ENCODE peak calls at places on chromosomes 4 and X, in ten cellular contexts. Z is hepatocyte; W is transverse colon; L is upper lobe of right lung; G is HFF-Myc; V is heart right ventricle; H is CD8-positive, alpha-beta T cell; K is mesothelial cell of epicardium; N is endodermal cell; U is right atrium auricular region. J is an unnamed sample.

GRCh38 chr4:72326692-72327632 is 242.1 kb downstream of the ADAMTS3 start:
- DNase-seq in U (no peak), V (no peak), N (no peak), K (no peak), H (no peak), Z (peak; percentile 55), L (no peak), W (no peak), G (no peak), J (no peak)

GRCh38 chrX:119235872-119236598 is at the start of gene PGRMC1:
- DNase-seq in V (peak; percentile 84), N (peak; percentile 89), W (peak; percentile 84), K (peak; percentile 78), Z (peak; percentile 92), L (peak; percentile 90), G (peak; percentile 48), U (peak; percentile 83), H (peak; percentile 68), J (peak; percentile 64)

GRCh38 chrX:43504394-43504793 is 151.7 kb upstream of the MAOA start:
- DNase-seq in K (no peak), U (no peak), G (no peak), Z (peak; percentile 23), H (no peak), L (no peak), W (no peak), N (no peak), V (no peak), J (no peak)

GRCh38 chrX:40772290-40772689 is 36.9 kb upstream of the MED14 start:
- DNase-seq in L (no peak), G (peak; percentile 58), Z (no peak), N (no peak), V (no peak), U (no peak), W (no peak), H (no peak), K (no peak), J (no peak)

GRCh38 chr4:101953949-101954348 is 163.4 kb downstream of the BANK1 start:
- DNase-seq in L (no peak), V (no peak), Z (peak; percentile 14), N (peak; percentile 73), U (no peak), W (no peak), H (no peak), G (peak; percentile 52), K (peak; percentile 41), J (no peak)

GRCh38 chr4:128606173-128606572 is 203.3 kb upstream of the JADE1 start:
- DNase-seq in N (no peak), K (no peak), U (no peak), H (no peak), V (no peak), G (no peak), L (no peak), Z (no peak), W (no peak), J (no peak)

GRCh38 chrX:67734111-67734753 is 190.4 kb downstream of the AR start:
- DNase-seq in Z (no peak), N (no peak), L (no peak), G (no peak), W (no peak), U (no peak), K (no peak), V (no peak), H (no peak), J (no peak)

GRCh38 chr4:165359501-165359900 is 19.3 kb upstream of the CPE start:
- DNase-seq in K (no peak), Z (no peak), W (no peak), N (no peak), V (no peak), H (no peak), G (no peak), U (no peak), L (no peak), J (no peak)

GRCh38 chrX:85017721-85018120 is 14.0 kb downstream of the APOOL start:
- DNase-seq in W (no peak), H (no peak), V (no peak), U (no peak), K (no peak), L (no peak), N (no peak), G (no peak), Z (no peak), J (no peak)

GRCh38 chr4:161658658-161659057 is 505.1 kb downstream of the FSTL5 start:
- DNase-seq in H (no peak), U (no peak), N (no peak), W (no peak), G (no peak), V (no peak), Z (no peak), L (no peak), K (no peak), J (no peak)

GRCh38 chr4:78031457-78031856 is 25.7 kb upstream of the FRAS1 start:
- DNase-seq in U (no peak), W (no peak), N (no peak), V (no peak), L (no peak), H (no peak), G (no peak), K (no peak), Z (no peak), J (no peak)

GRCh38 chrX:150199181-150199580 is 163.9 kb upstream of the MAMLD1 start:
- DNase-seq in N (no peak), W (no peak), V (no peak), U (peak; percentile 52), G (no peak), L (no peak), H (no peak), Z (no peak), K (no peak), J (no peak)

GRCh38 chrX:76420237-76420636 is 7.3 kb upstream of the MAGEE1 start:
- DNase-seq in Z (no peak), U (no peak), W (no peak), K (no peak), G (no peak), V (no peak), L (no peak), H (no peak), N (no peak), J (no peak)

GRCh38 chrX:125205084-125205917 is 114.4 kb upstream of the TEX13C start:
- DNase-seq in L (no peak), H (no peak), K (peak; percentile 61), Z (peak; percentile 70), N (peak; percentile 88), U (no peak), V (peak; percentile 34), G (no peak), W (peak; percentile 12), J (no peak)

DNA sequence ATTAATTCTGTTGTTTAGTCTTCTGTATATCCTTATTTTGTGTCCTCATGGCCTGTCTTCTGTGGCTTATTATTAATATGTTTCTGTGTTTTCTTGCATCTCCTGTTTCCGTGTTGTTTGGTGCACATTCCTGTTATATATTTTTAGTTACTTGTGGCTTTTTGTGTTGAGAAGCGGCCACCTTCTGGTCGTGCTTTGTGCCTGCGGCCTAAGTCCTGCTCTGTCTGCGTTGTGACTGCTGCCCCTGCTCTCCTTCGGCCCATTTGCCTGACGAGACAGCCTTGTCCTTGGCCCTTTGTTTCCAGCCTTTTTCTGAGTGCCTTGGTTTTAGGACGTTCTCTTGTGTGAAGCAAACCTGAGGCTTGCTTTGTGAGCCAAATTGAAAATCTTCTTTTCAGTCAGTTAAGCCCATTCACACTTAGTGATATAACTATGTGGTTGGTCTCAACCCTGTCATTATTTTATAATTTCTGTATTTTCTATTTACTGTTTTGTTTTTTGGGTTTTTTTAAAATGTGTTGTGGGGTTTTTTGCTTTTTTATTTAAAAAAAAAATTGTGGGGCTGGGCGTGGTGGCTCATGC is 43.8 kb downstream of the TNIP2 start:
- DNase-seq in U (no peak), N (peak; percentile 75), G (no peak), H (no peak), L (no peak), W (no peak), V (no peak), K (no peak), Z (no peak), J (no peak)
- TF ChIP-seq CTCF in U (no peak), N (peak; percentile 75), G (no peak), H (no peak), L (no peak), W (no peak), V (no peak), K (no peak), Z (no peak), J (no peak)

GRCh38 chr4:106195435-106195950 is 120.5 kb downstream of the TBCK start:
- DNase-seq in Z (peak; percentile 15), N (no peak), K (no peak), L (no peak), U (no peak), G (no peak), V (no peak), H (no peak), W (no peak), J (no peak)

GRCh38 chr4:106201373-106201772 is 114.6 kb downstream of the TBCK start:
- DNase-seq in G (no peak), W (no peak), K (no peak), L (no peak), U (no peak), Z (peak; percentile 29), N (no peak), H (no peak), V (no peak), J (no peak)
- TF ChIP-seq CTCF in G (peak; percentile 29), W (no peak), K (no peak), L (peak; percentile 46), U (no peak), Z (peak; percentile 75), N (peak; percentile 54), H (no peak), V (peak; percentile 51), J (no peak)

GRCh38 chr4:79917246-79917645 is 155.8 kb downstream of the ANTXR2 start:
- DNase-seq in W (peak; percentile 22), H (peak; percentile 9), K (no peak), V (peak; percentile 9), L (no peak), Z (peak; percentile 27), G (peak; percentile 22), U (no peak), N (peak; percentile 89), J (peak; percentile 25)
- TF ChIP-seq CTCF in W (peak; percentile 39), H (peak; percentile 51), K (no peak), V (peak; percentile 51), L (peak; percentile 56), Z (peak; percentile 45), G (peak; percentile 78), U (peak; percentile 35), N (peak; percentile 92), J (no peak)

GRCh38 chrX:15384304-15384703 is at the start of gene VEGFD:
- DNase-seq in N (no peak), Z (no peak), L (no peak), V (no peak), G (no peak), K (no peak), H (no peak), U (no peak), W (no peak), J (no peak)

GRCh38 chrX:15376956-15377355 is 7.3 kb downstream of the VEGFD start:
- DNase-seq in L (no peak), V (no peak), U (no peak), N (no peak), G (peak; percentile 12), W (no peak), H (no peak), K (no peak), Z (no peak), J (no peak)

DNA sequence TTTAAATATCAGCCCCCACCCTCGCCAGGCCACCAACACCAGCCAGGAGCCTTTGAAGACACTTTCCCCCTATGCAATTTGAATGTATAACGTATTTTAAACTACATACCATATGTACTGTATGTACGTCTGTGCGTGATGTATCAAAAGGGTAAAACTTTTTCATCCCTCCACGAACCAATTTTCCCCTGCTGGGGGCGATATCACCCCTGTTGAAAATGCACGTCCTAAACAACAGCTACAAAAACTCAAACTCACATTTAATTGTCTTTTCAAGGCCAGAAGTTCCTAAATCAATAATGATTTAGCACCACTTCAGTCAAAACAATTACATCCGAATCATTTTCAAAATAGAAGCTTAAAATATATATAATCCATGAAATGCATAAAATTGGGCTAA is 1.4 kb downstream of the VEGFD start:
- DNase-seq in N (no peak), Z (no peak), L (no peak), H (no peak), V (no peak), U (no peak), K (no peak), G (no peak), W (no peak), J (no peak)
- TF ChIP-seq CTCF in N (peak; percentile 64), Z (no peak), L (no peak), H (no peak), V (no peak), U (no peak), K (no peak), G (peak; percentile 18), W (no peak), J (no peak)

J was measured in activated B cell treated with CpG ODN at 0.5 μM for 24 hours.